ENCODE peak calls at places on chromosomes 1 and 21, in nine cellular contexts. S is uterus, O is right lobe of liver, Z is right cardiac atrium, H is A549, G is colonic mucosa, X is HCT116, N is left ventricle myocardium inferior, V is aorta. R is an unnamed sample.
A peak's percentile ranks its signal among the peaks of the same experiment; 100 is the strongest.

GRCh38 chr1:147078606-147079399 is 93.5 kb downstream of the PRKAB2 start:
- DNase-seq in X (no peak), V (no peak), Z (no peak), H (no peak), O (no peak), S (no peak), N (no peak), G (no peak), R (no peak)

GRCh38 chr1:231855395-231855794 is 228.8 kb downstream of the DISC1 start:
- DNase-seq in Z (no peak), V (no peak), O (no peak), S (no peak), X (no peak), H (no peak), N (no peak), G (no peak), R (no peak)

GRCh38 chr1:6603851-6604558 is 1.3 kb upstream of the KLHL21 start:
- DNase-seq in G (no peak), X (no peak), N (peak; percentile 81), S (peak; percentile 81), O (peak; percentile 89), Z (peak; percentile 91), H (no peak), V (peak; percentile 93), R (peak; percentile 87)

GRCh38 chr1:112524251-112524650 is 15.5 kb downstream of the WNT2B start:
- DNase-seq in H (no peak), N (peak; percentile 37), G (no peak), V (no peak), O (no peak), X (no peak), S (peak; percentile 63), Z (peak; percentile 63), R (no peak)

GRCh38 chr1:115090547-115090946 is 1.2 kb upstream of the TSPAN2 start:
- DNase-seq in Z (peak; percentile 71), S (peak; percentile 81), H (no peak), O (no peak), G (no peak), N (peak; percentile 31), X (no peak), V (peak; percentile 90), R (no peak)

GRCh38 chr1:225769687-225770086 is 7.9 kb upstream of the SRP9 start:
- DNase-seq in N (no peak), O (peak; percentile 17), H (no peak), G (no peak), Z (no peak), X (no peak), V (no peak), S (no peak), R (no peak)

GRCh38 chr21:44461438-44462089 is 6.3 kb downstream of the LRRC3 start:
- DNase-seq in X (no peak), V (peak; percentile 70), S (no peak), O (peak; percentile 84), H (no peak), Z (no peak), G (no peak), N (no peak), R (no peak)

GRCh38 chr21:42850866-42851391 is 28.4 kb downstream of the WDR4 start:
- DNase-seq in S (no peak), X (no peak), G (no peak), O (no peak), Z (no peak), H (peak; percentile 23), N (no peak), V (no peak), R (peak; percentile 86)

GRCh38 chr1:41711581-41711980 is 207.1 kb downstream of the HIVEP3 start:
- DNase-seq in N (no peak), O (no peak), V (no peak), G (no peak), H (no peak), Z (no peak), S (no peak), X (no peak), R (no peak)

GRCh38 chr1:150554086-150554452 is 4.9 kb downstream of the ADAMTSL4 start:
- DNase-seq in G (no peak), Z (peak; percentile 63), O (peak; percentile 48), S (no peak), V (peak; percentile 74), X (no peak), N (no peak), H (no peak), R (no peak)

GRCh38 chr1:8169364-8170058 is 143.4 kb upstream of the ERRFI1 start:
- DNase-seq in V (peak; percentile 25), S (peak; percentile 82), Z (no peak), G (peak; percentile 80), X (no peak), N (peak; percentile 35), O (peak; percentile 82), H (peak; percentile 69), R (no peak)

GRCh38 chr1:192463661-192464060 is 111.9 kb upstream of the RGS1 start:
- DNase-seq in V (no peak), X (no peak), S (no peak), G (no peak), N (no peak), Z (no peak), O (no peak), H (no peak), R (no peak)

GRCh38 chr1:186983327-186983726 is 154.6 kb downstream of the PLA2G4A start:
- DNase-seq in X (no peak), O (no peak), N (peak; percentile 20), H (no peak), G (peak; percentile 20), Z (peak; percentile 40), V (no peak), S (peak; percentile 30), R (no peak)

GRCh38 chr1:115302390-115302961 is 35.6 kb downstream of the NGF start:
- DNase-seq in X (no peak), V (no peak), G (no peak), Z (peak; percentile 61), N (no peak), O (no peak), H (no peak), S (peak; percentile 70), R (no peak)

GRCh38 chr21:46557919-46558392 is 46.9 kb downstream of the S100B start:
- DNase-seq in X (no peak), G (no peak), Z (peak; percentile 52), S (no peak), O (no peak), V (peak; percentile 55), N (no peak), H (no peak), R (no peak)

GRCh38 chr1:231734417-231734816 is 107.8 kb downstream of the DISC1 start:
- DNase-seq in N (no peak), Z (peak; percentile 61), S (no peak), H (no peak), V (no peak), O (no peak), X (no peak), G (peak; percentile 19), R (no peak)

GRCh38 chr1:201593200-201593828 is 54.4 kb downstream of the NAV1 start:
- DNase-seq in Z (peak; percentile 67), N (no peak), X (no peak), S (peak; percentile 90), G (peak; percentile 47), V (no peak), O (no peak), H (peak; percentile 28), R (peak; percentile 59)

GRCh38 chr1:7186382-7187120 is 401.3 kb downstream of the CAMTA1 start:
- DNase-seq in N (no peak), X (no peak), V (no peak), G (no peak), O (no peak), S (no peak), Z (no peak), H (no peak), R (no peak)

GRCh38 chr1:241916196-241916595 is 41.4 kb upstream of the BECN2 start:
- DNase-seq in S (no peak), H (no peak), X (no peak), O (no peak), V (no peak), N (no peak), G (no peak), Z (no peak), R (no peak)

GRCh38 chr1:241917487-241917886 is 40.1 kb upstream of the BECN2 start:
- DNase-seq in S (no peak), Z (no peak), N (no peak), G (no peak), H (no peak), X (no peak), V (peak; percentile 63), O (no peak), R (no peak)

GRCh38 chr1:241924080-241924808 is 33.3 kb upstream of the BECN2 start:
- DNase-seq in Z (no peak), X (no peak), V (no peak), S (no peak), G (no peak), N (no peak), H (no peak), O (no peak), R (no peak)

GRCh38 chr1:241918879-241919278 is 38.7 kb upstream of the BECN2 start:
- DNase-seq in O (no peak), H (no peak), X (no peak), G (no peak), V (no peak), S (no peak), Z (no peak), N (no peak), R (no peak)
- H3K4me3 ChIP-seq in O (no peak overlapping the region), H (no peak overlapping the region), X (no peak overlapping the region), G (no peak overlapping the region), V (no peak overlapping the region), S (no peak overlapping the region), Z (no peak overlapping the region), N (no peak overlapping the region), R (no peak overlapping the region)

DNA sequence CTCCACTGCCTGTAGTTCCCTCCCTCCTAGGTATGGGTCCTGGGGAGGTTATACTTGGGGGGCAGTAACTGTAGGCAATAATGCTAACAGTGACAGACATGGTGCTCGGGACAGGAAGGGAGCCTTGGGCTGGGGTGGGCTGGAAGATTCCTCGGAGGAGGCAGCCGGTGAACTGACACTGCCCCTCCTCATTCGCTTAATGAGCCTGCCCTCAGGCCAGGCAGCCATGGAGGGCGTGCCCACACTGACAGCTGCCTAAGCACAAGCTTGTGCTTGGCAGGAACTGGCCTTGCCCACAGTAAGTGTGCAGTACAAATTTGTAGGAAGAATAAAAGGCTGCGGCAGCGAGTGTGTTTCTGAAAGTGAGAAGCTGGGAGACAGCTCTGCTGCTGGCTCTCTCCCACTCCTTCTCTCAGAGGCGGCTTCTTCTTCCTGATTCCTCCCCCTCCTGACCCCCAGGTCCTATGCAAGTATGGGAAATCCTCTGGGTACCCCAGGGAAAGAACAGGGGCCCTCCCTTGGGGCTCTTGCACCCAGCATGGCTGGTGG is 23.5 kb downstream of the OPTC start:
- DNase-seq in G (no peak), Z (no peak), O (no peak), H (no peak), N (no peak), X (no peak), S (no peak), V (peak; percentile 50), R (no peak)
- H3K4me1 ChIP-seq in G (no peaks in the 10 kb centered on the region), Z (peaks cover 12% of the 10 kb centered on the region), O (no peaks in the 10 kb centered on the region), H (peaks cover 40% of the 10 kb centered on the region), N (peaks cover 42% of the 10 kb centered on the region), X (peaks cover 34% of the 10 kb centered on the region), S (peaks cover 17% of the 10 kb centered on the region), V (no peaks in the 10 kb centered on the region), R (peaks cover 5% of the 10 kb centered on the region)

GRCh38 chr1:155979525-155980343 is 1.4 kb upstream of the ARHGEF2 start:
- DNase-seq in H (no peak), Z (peak; percentile 81), N (peak; percentile 60), V (no peak), G (peak; percentile 51), X (no peak), O (no peak), S (peak; percentile 70), R (peak; percentile 82)
- H3K4me3 ChIP-seq in H (peak overlapping the region; percentile 90), Z (peak overlapping the region; percentile 87), N (peak overlapping the region; percentile 77), V (peak overlapping the region; percentile 95), G (peak overlapping the region; percentile 87), X (peak overlapping the region; percentile 91), O (peak overlapping the region; percentile 59), S (peak overlapping the region; percentile 91), R (peak overlapping the region; percentile 98)

GRCh38 chr1:96524100-96524499 is 197.5 kb upstream of the PTBP2 start:
- DNase-seq in V (no peak), O (no peak), S (no peak), X (no peak), H (no peak), Z (no peak), N (no peak), G (no peak), R (no peak)
- H3K4me1 ChIP-seq in V (peaks cover 4% of the 10 kb centered on the region), O (no peaks in the 10 kb centered on the region), S (no peaks in the 10 kb centered on the region), X (peaks cover 6% of the 10 kb centered on the region), H (peaks cover 21% of the 10 kb centered on the region), Z (no peaks in the 10 kb centered on the region), N (no peaks in the 10 kb centered on the region), G (no peaks in the 10 kb centered on the region), R (no peaks in the 10 kb centered on the region)

R was measured in spleen.